ENCODE peak calls at places on chromosome 5, in five cellular contexts. One of them, this sample, is unnamed. For H3K9me3 and H3K4me1, the result is how much of the 10 kb centered on the place peaks cover.

GRCh38 chr5:139669681-139670368 is 21.7 kb downstream of the CXXC5 start:
- DNase-seq in aorta: no peak
- DNase-seq in breast epithelium: no peak
- DNase-seq in esophagus squamous epithelium: no peak
- DNase-seq in keratinocyte: no peak
- DNase-seq in this sample: no peak

GRCh38 chr5:73963021-73963420 is 337.0 kb downstream of the ARHGEF28 start:
- DNase-seq in breast epithelium: no peak
- DNase-seq in aorta: no peak
- DNase-seq in keratinocyte: no peak
- DNase-seq in esophagus squamous epithelium: no peak
- DNase-seq in this sample: no peak

GRCh38 chr5:102296229-102296817 is at the start of gene SLCO4C1:
- DNase-seq in breast epithelium: peak
- DNase-seq in keratinocyte: no peak
- DNase-seq in esophagus squamous epithelium: no peak
- DNase-seq in aorta: peak
- DNase-seq in this sample: peak

GRCh38 chr5:141878771-141879759 is 855 bp upstream of the PCDH1 start:
- DNase-seq in keratinocyte: peak
- DNase-seq in esophagus squamous epithelium: peak
- DNase-seq in aorta: peak
- DNase-seq in breast epithelium: peak
- DNase-seq in this sample: peak

GRCh38 chr5:139185589-139185988 is 12.6 kb downstream of the SIL1 start:
- DNase-seq in aorta: no peak
- DNase-seq in keratinocyte: no peak
- DNase-seq in breast epithelium: no peak
- DNase-seq in esophagus squamous epithelium: no peak
- DNase-seq in this sample: no peak

GRCh38 chr5:1516615-1517601 is 6.9 kb downstream of the LPCAT1 start:
- DNase-seq in keratinocyte: no peak
- DNase-seq in aorta: peak
- DNase-seq in breast epithelium: peak
- DNase-seq in esophagus squamous epithelium: no peak
- DNase-seq in this sample: no peak

GRCh38 chr5:1177826-1178528 is 23.4 kb upstream of the SLC6A19 start:
- DNase-seq in keratinocyte: no peak
- DNase-seq in breast epithelium: no peak
- DNase-seq in aorta: peak
- DNase-seq in esophagus squamous epithelium: no peak
- DNase-seq in this sample: no peak

GRCh38 chr5:159456722-159457462 is 126.6 kb upstream of the IL12B start:
- DNase-seq in breast epithelium: no peak
- DNase-seq in aorta: no peak
- DNase-seq in esophagus squamous epithelium: no peak
- DNase-seq in keratinocyte: no peak
- DNase-seq in this sample: no peak

GRCh38 chr5:8568858-8569257 is 699.9 kb downstream of the MTRR start:
- DNase-seq in keratinocyte: no peak
- DNase-seq in breast epithelium: no peak
- DNase-seq in aorta: no peak
- DNase-seq in esophagus squamous epithelium: no peak
- DNase-seq in this sample: no peak

GRCh38 chr5:150945947-150946346 is 41.2 kb upstream of the ZNF300 start:
- DNase-seq in keratinocyte: no peak
- DNase-seq in esophagus squamous epithelium: no peak
- DNase-seq in breast epithelium: no peak
- DNase-seq in aorta: no peak
- DNase-seq in this sample: no peak

GRCh38 chr5:150948539-150948938 is 43.8 kb upstream of the ZNF300 start:
- DNase-seq in esophagus squamous epithelium: no peak
- DNase-seq in breast epithelium: no peak
- DNase-seq in aorta: no peak
- DNase-seq in keratinocyte: no peak
- DNase-seq in this sample: no peak

GRCh38 chr5:150945501-150945900 is 40.7 kb upstream of the ZNF300 start:
- DNase-seq in keratinocyte: peak
- DNase-seq in aorta: no peak
- DNase-seq in esophagus squamous epithelium: no peak
- DNase-seq in breast epithelium: no peak
- DNase-seq in this sample: no peak

GRCh38 chr5:150946351-150946905 is 41.6 kb upstream of the ZNF300 start:
- DNase-seq in breast epithelium: peak
- DNase-seq in esophagus squamous epithelium: no peak
- DNase-seq in aorta: peak
- DNase-seq in keratinocyte: peak
- DNase-seq in this sample: no peak
- H3K9me3 ChIP-seq in breast epithelium: under half
- H3K9me3 ChIP-seq in esophagus squamous epithelium: under half
- H3K9me3 ChIP-seq in aorta: under half
- H3K9me3 ChIP-seq in keratinocyte: under half
- H3K9me3 ChIP-seq in this sample: under half

GRCh38 chr5:56737002-56737621 is 78.2 kb upstream of the MAP3K1 start:
- DNase-seq in esophagus squamous epithelium: no peak
- DNase-seq in keratinocyte: no peak
- DNase-seq in aorta: no peak
- DNase-seq in breast epithelium: no peak
- DNase-seq in this sample: no peak

GRCh38 chr5:56734066-56734766 is 81.1 kb upstream of the MAP3K1 start:
- DNase-seq in keratinocyte: no peak
- DNase-seq in breast epithelium: no peak
- DNase-seq in esophagus squamous epithelium: no peak
- DNase-seq in aorta: no peak
- DNase-seq in this sample: no peak

GRCh38 chr5:56733580-56733979 is 81.8 kb upstream of the MAP3K1 start:
- DNase-seq in aorta: no peak
- DNase-seq in esophagus squamous epithelium: no peak
- DNase-seq in breast epithelium: no peak
- DNase-seq in keratinocyte: no peak
- DNase-seq in this sample: no peak

GRCh38 chr5:56737918-56738606 is 77.3 kb upstream of the MAP3K1 start:
- DNase-seq in keratinocyte: no peak
- DNase-seq in aorta: no peak
- DNase-seq in esophagus squamous epithelium: no peak
- DNase-seq in breast epithelium: no peak
- DNase-seq in this sample: no peak

DNA sequence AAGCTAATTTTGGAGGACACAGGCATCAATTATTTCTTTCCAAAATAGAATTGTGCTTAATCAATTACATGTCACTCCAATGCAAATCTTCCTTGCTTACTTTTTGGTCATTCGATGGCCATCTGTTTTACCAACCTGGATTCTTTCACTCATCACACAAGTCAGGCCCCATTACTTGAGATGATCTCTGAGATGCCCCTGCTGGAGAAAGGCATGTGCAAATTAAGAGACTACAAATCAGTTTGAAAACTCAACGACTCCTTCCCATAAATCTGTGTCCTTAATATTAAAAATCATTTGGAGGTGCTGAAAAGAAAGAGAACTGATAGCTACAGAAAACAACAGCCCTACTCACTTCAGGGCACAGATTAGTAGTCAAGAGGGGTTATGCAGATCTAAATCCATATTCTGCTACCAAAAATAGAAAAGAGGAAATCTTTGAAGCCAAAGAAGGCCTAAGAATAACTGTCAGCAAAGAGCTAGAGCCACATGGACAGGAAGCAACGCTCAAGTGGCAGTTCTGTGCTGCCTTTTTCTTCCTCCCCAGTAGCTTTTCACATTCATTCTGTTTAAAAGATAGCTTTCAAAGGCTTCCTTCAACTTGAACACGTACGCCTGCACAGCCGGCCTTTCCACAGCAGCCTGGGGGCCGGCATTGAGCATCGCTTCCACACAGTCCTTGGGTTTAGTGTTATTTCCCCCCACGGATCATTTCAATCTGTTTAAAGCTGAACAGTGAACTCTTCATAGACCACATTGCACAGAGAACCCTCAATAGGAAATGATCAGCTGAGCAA is 79.3 kb upstream of the MAP3K1 start:
- DNase-seq in aorta: no peak
- DNase-seq in keratinocyte: no peak
- DNase-seq in breast epithelium: no peak
- DNase-seq in esophagus squamous epithelium: no peak
- DNase-seq in this sample: no peak
- H3K4me1 ChIP-seq in aorta: under half
- H3K4me1 ChIP-seq in keratinocyte: under half
- H3K4me1 ChIP-seq in breast epithelium: under half
- H3K4me1 ChIP-seq in esophagus squamous epithelium: half or more
- H3K4me1 ChIP-seq in this sample: under half

GRCh38 chr5:100761192-100761591 is 141.9 kb downstream of the ST8SIA4 start:
- DNase-seq in aorta: no peak
- DNase-seq in esophagus squamous epithelium: no peak
- DNase-seq in keratinocyte: no peak
- DNase-seq in breast epithelium: no peak
- DNase-seq in this sample: no peak
- H3K9me3 ChIP-seq in aorta: under half
- H3K9me3 ChIP-seq in esophagus squamous epithelium: under half
- H3K9me3 ChIP-seq in keratinocyte: under half
- H3K9me3 ChIP-seq in breast epithelium: under half
- H3K9me3 ChIP-seq in this sample: under half

DNA sequence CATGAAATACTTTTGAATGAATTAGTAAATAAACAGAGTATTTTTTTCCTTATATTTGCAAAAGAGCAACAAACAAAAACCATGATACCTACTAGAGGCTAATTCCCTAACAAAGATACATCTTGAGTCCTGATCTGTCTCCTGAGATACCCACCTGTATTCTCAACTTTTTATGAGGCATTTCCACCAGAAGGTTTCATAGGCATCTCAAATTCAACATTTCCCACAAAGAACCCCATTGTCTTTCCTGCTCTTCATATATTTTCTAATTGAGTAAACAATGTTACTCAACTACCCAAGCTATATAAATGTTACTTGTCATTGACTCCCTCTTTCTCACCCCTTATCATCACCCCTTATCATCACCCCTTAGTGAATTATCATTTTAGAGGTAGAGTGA is 119.4 kb upstream of the RAI14 start:
- DNase-seq in keratinocyte: no peak
- DNase-seq in esophagus squamous epithelium: no peak
- DNase-seq in aorta: no peak
- DNase-seq in breast epithelium: no peak
- DNase-seq in this sample: no peak
- H3K4me1 ChIP-seq in keratinocyte: under half
- H3K4me1 ChIP-seq in esophagus squamous epithelium: under half
- H3K4me1 ChIP-seq in aorta: under half
- H3K4me1 ChIP-seq in breast epithelium: under half
- H3K4me1 ChIP-seq in this sample: under half

DNA sequence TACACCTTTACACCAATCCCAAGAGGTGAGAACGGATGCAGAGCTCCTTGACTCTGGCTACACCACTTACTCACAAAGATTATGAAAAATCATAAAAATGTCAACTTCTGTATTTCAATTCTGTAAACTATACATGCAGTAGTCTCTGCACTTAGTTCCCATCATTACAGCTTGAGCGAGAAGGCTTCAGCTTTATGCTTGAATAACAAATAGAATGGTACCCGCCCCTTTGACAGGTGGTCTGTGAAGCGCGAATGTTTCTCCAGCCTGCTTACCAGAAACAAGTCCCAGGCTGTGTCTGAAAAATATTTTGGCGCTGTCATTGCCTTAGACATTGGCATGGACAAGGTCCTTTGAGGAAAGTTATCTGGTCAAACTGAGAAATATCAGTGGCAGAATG is 562.4 kb upstream of the CLINT1 start:
- DNase-seq in esophagus squamous epithelium: no peak
- DNase-seq in breast epithelium: no peak
- DNase-seq in keratinocyte: no peak
- DNase-seq in aorta: no peak
- DNase-seq in this sample: no peak
- H3K9me3 ChIP-seq in esophagus squamous epithelium: under half
- H3K9me3 ChIP-seq in breast epithelium: under half
- H3K9me3 ChIP-seq in keratinocyte: under half
- H3K9me3 ChIP-seq in aorta: under half
- H3K9me3 ChIP-seq in this sample: under half

GRCh38 chr5:149487672-149488071 is 63.6 kb downstream of the CSNK1A1 start:
- DNase-seq in esophagus squamous epithelium: no peak
- DNase-seq in breast epithelium: no peak
- DNase-seq in keratinocyte: no peak
- DNase-seq in aorta: no peak
- DNase-seq in this sample: no peak
- H3K4me1 ChIP-seq in esophagus squamous epithelium: half or more
- H3K4me1 ChIP-seq in breast epithelium: under half
- H3K4me1 ChIP-seq in keratinocyte: half or more
- H3K4me1 ChIP-seq in aorta: under half
- H3K4me1 ChIP-seq in this sample: under half

DNA sequence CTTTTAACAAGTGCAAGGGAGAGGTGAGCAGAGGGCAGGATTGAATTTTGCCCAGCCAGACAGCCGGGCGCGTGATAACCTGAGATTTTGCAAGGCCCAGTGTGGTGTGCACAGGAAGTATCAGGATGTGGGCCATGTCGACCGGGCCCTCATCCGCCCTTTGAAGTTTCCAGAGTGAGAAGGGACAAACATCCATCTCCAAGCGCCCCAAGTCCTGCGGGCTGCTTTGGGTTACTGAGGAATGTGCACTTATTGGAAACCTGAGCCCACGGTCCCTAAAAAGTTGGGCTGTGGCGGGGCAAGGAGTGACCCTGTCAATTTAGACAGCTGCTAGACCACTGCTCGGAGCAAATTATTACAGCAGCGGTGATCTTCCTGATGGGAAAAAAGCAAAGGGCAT is 272.2 kb upstream of the IRX2 start:
- DNase-seq in breast epithelium: no peak
- DNase-seq in aorta: no peak
- DNase-seq in keratinocyte: no peak
- DNase-seq in esophagus squamous epithelium: no peak
- DNase-seq in this sample: no peak
- H3K9me3 ChIP-seq in breast epithelium: under half
- H3K9me3 ChIP-seq in aorta: under half
- H3K9me3 ChIP-seq in keratinocyte: under half
- H3K9me3 ChIP-seq in esophagus squamous epithelium: under half
- H3K9me3 ChIP-seq in this sample: under half

This sample was measured in effector memory CD4-positive, alpha-beta T cell.